ENCODE peak calls at places on chromosomes 2 and 18, in four cellular contexts. One of them, this sample, is unnamed.

GRCh38 chr2:31033032-31033431 is 105.2 kb downstream of the GALNT14 start:
- DNase-seq in dorsolateral prefrontal cortex: no peak
- DNase-seq in GM12864: no peak
- DNase-seq in cardiac muscle cell: no peak
- DNase-seq in this sample: no peak

GRCh38 chr2:234437642-234438321 is 59.1 kb downstream of the ARL4C start:
- DNase-seq in dorsolateral prefrontal cortex: peak
- DNase-seq in GM12864: no peak
- DNase-seq in cardiac muscle cell: no peak
- DNase-seq in this sample: no peak

GRCh38 chr2:15425707-15426106 is 135.4 kb downstream of the NBAS start:
- DNase-seq in dorsolateral prefrontal cortex: no peak
- DNase-seq in GM12864: no peak
- DNase-seq in cardiac muscle cell: no peak
- DNase-seq in this sample: no peak

GRCh38 chr2:6139142-6139541 is 447.0 kb downstream of the SOX11 start:
- DNase-seq in dorsolateral prefrontal cortex: no peak
- DNase-seq in GM12864: no peak
- DNase-seq in cardiac muscle cell: no peak
- DNase-seq in this sample: no peak

GRCh38 chr2:230715201-230715600 is 2.6 kb downstream of the CAB39 start:
- DNase-seq in dorsolateral prefrontal cortex: no peak
- DNase-seq in GM12864: no peak
- DNase-seq in cardiac muscle cell: peak
- DNase-seq in this sample: no peak

GRCh38 chr2:182767578-182767977 is 51.5 kb downstream of the DNAJC10 start:
- DNase-seq in dorsolateral prefrontal cortex: no peak
- DNase-seq in GM12864: no peak
- DNase-seq in cardiac muscle cell: peak
- DNase-seq in this sample: no peak

GRCh38 chr2:162623888-162624287 is 214.7 kb downstream of the KCNH7 start:
- DNase-seq in dorsolateral prefrontal cortex: no peak
- DNase-seq in GM12864: no peak
- DNase-seq in cardiac muscle cell: no peak
- DNase-seq in this sample: no peak

GRCh38 chr2:40282428-40282827 is 169.5 kb downstream of the SLC8A1 start:
- DNase-seq in dorsolateral prefrontal cortex: no peak
- DNase-seq in GM12864: no peak
- DNase-seq in cardiac muscle cell: peak
- DNase-seq in this sample: no peak

GRCh38 chr2:72963423-72964145 is 46.3 kb downstream of the EMX1 start:
- DNase-seq in dorsolateral prefrontal cortex: no peak
- DNase-seq in GM12864: no peak
- DNase-seq in cardiac muscle cell: peak
- DNase-seq in this sample: no peak

GRCh38 chr2:134365356-134365755 is 111.5 kb downstream of the MGAT5 start:
- DNase-seq in dorsolateral prefrontal cortex: no peak
- DNase-seq in GM12864: no peak
- DNase-seq in cardiac muscle cell: no peak
- DNase-seq in this sample: no peak

GRCh38 chr2:35548171-35548570 is 807.4 kb upstream of the CRIM1 start:
- DNase-seq in dorsolateral prefrontal cortex: no peak
- DNase-seq in GM12864: no peak
- DNase-seq in cardiac muscle cell: no peak
- DNase-seq in this sample: no peak

GRCh38 chr2:4091869-4092268 is 388.5 kb downstream of the DCDC2C start:
- DNase-seq in dorsolateral prefrontal cortex: no peak
- DNase-seq in GM12864: no peak
- DNase-seq in cardiac muscle cell: no peak
- DNase-seq in this sample: no peak

GRCh38 chr18:48942554-48943261 is 8.1 kb downstream of the SMAD7 start:
- DNase-seq in dorsolateral prefrontal cortex: no peak
- DNase-seq in GM12864: no peak
- DNase-seq in cardiac muscle cell: peak
- DNase-seq in this sample: no peak

GRCh38 chr2:143525006-143525405 is 395.8 kb downstream of the ARHGAP15 start:
- DNase-seq in dorsolateral prefrontal cortex: no peak
- DNase-seq in GM12864: no peak
- DNase-seq in cardiac muscle cell: peak
- DNase-seq in this sample: no peak

GRCh38 chr2:63790491-63790890 is 51.2 kb upstream of the UGP2 start:
- DNase-seq in dorsolateral prefrontal cortex: no peak
- DNase-seq in GM12864: no peak
- DNase-seq in cardiac muscle cell: peak
- DNase-seq in this sample: no peak

GRCh38 chr2:191351921-191352320 is 106.7 kb downstream of the MYO1B start:
- DNase-seq in dorsolateral prefrontal cortex: no peak
- DNase-seq in GM12864: no peak
- DNase-seq in cardiac muscle cell: no peak
- DNase-seq in this sample: no peak

GRCh38 chr2:38771632-38772031 is 6.4 kb upstream of the GEMIN6 start:
- DNase-seq in dorsolateral prefrontal cortex: no peak
- DNase-seq in GM12864: no peak
- DNase-seq in cardiac muscle cell: peak
- DNase-seq in this sample: no peak

GRCh38 chr2:95695613-95696012 is 103.8 kb downstream of the TRIM43 start:
- DNase-seq in dorsolateral prefrontal cortex: no peak
- DNase-seq in GM12864: no peak
- DNase-seq in cardiac muscle cell: peak
- DNase-seq in this sample: no peak

GRCh38 chr2:176118606-176119370 is 2.2 kb downstream of the HOXD10 start:
- DNase-seq in dorsolateral prefrontal cortex: no peak
- DNase-seq in GM12864: no peak
- DNase-seq in cardiac muscle cell: no peak
- DNase-seq in this sample: no peak

GRCh38 chr18:58222439-58223125 is 178.6 kb downstream of the NEDD4L start:
- DNase-seq in dorsolateral prefrontal cortex: no peak
- DNase-seq in GM12864: no peak
- DNase-seq in cardiac muscle cell: no peak
- DNase-seq in this sample: no peak

GRCh38 chr2:100548771-100549170 is 14.0 kb upstream of the PDCL3 start:
- DNase-seq in dorsolateral prefrontal cortex: no peak
- DNase-seq in GM12864: no peak
- DNase-seq in cardiac muscle cell: no peak
- DNase-seq in this sample: no peak

GRCh38 chr2:217414429-217414828 is 554.6 kb upstream of the TNP1 start:
- DNase-seq in dorsolateral prefrontal cortex: no peak
- DNase-seq in GM12864: no peak
- DNase-seq in cardiac muscle cell: no peak
- DNase-seq in this sample: no peak

GRCh38 chr2:96342085-96342484 is 6.5 kb downstream of the NCAPH start:
- DNase-seq in dorsolateral prefrontal cortex: no peak
- DNase-seq in GM12864: no peak
- DNase-seq in cardiac muscle cell: peak
- DNase-seq in this sample: no peak

GRCh38 chr18:56470679-56471345 is 167.6 kb downstream of the TXNL1 start:
- DNase-seq in dorsolateral prefrontal cortex: no peak
- DNase-seq in GM12864: no peak
- DNase-seq in cardiac muscle cell: no peak
- DNase-seq in this sample: no peak

GRCh38 chr2:233007739-233008138 is 5.3 kb downstream of the NGEF start:
- DNase-seq in dorsolateral prefrontal cortex: no peak
- DNase-seq in GM12864: no peak
- DNase-seq in cardiac muscle cell: no peak
- DNase-seq in this sample: no peak

GRCh38 chr2:207054521-207054920 is 111.2 kb downstream of the KLF7 start:
- DNase-seq in dorsolateral prefrontal cortex: no peak
- DNase-seq in GM12864: no peak
- DNase-seq in cardiac muscle cell: no peak
- DNase-seq in this sample: no peak

GRCh38 chr18:54387631-54388030 is 29.9 kb downstream of the C18orf54 start:
- DNase-seq in dorsolateral prefrontal cortex: no peak
- DNase-seq in GM12864: no peak
- DNase-seq in cardiac muscle cell: no peak
- DNase-seq in this sample: no peak

GRCh38 chr2:227404575-227404974 is 16.8 kb upstream of the SCYGR1 start:
- DNase-seq in dorsolateral prefrontal cortex: no peak
- DNase-seq in GM12864: no peak
- DNase-seq in cardiac muscle cell: no peak
- DNase-seq in this sample: no peak

GRCh38 chr2:48601349-48601748 is 16.3 kb upstream of the GTF2A1L start:
- DNase-seq in dorsolateral prefrontal cortex: no peak
- DNase-seq in GM12864: no peak
- DNase-seq in cardiac muscle cell: peak
- DNase-seq in this sample: no peak
- TF ChIP-seq CTCF in dorsolateral prefrontal cortex: peak
- TF ChIP-seq CTCF in GM12864: peak
- TF ChIP-seq CTCF in cardiac muscle cell: peak
- TF ChIP-seq CTCF in this sample: no peak

GRCh38 chr2:236176417-236176816 is 8.2 kb upstream of the GBX2 start:
- DNase-seq in dorsolateral prefrontal cortex: no peak
- DNase-seq in GM12864: no peak
- DNase-seq in cardiac muscle cell: peak
- DNase-seq in this sample: no peak

GRCh38 chr2:236178921-236179652 is 10.9 kb upstream of the GBX2 start:
- DNase-seq in dorsolateral prefrontal cortex: no peak
- DNase-seq in GM12864: no peak
- DNase-seq in cardiac muscle cell: no peak
- DNase-seq in this sample: no peak

GRCh38 chr2:236176951-236177350 is 8.8 kb upstream of the GBX2 start:
- DNase-seq in dorsolateral prefrontal cortex: no peak
- DNase-seq in GM12864: no peak
- DNase-seq in cardiac muscle cell: no peak
- DNase-seq in this sample: no peak

GRCh38 chr2:236177967-236178909 is 10.1 kb upstream of the GBX2 start:
- DNase-seq in dorsolateral prefrontal cortex: peak
- DNase-seq in GM12864: no peak
- DNase-seq in cardiac muscle cell: peak
- DNase-seq in this sample: peak

DNA sequence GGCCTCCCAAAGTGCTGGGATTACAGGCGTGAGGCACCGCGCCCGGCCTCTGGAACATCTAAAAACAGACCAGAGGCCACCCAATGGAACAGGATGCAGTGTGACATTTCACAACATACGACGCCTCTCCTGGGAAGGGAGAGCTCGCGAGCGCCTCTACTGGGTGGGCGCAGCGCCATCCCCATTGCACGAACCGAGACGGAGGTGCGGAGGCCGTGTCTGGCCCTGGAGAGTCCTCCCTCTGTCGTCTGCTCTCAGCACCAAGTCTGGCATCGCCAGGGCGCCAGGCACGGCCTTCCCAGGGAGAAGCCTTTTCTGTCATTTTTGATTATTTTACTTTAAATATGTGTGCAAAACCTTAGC is 9.4 kb upstream of the GBX2 start:
- DNase-seq in dorsolateral prefrontal cortex: no peak
- DNase-seq in GM12864: no peak
- DNase-seq in cardiac muscle cell: peak
- DNase-seq in this sample: no peak
- TF ChIP-seq CTCF in dorsolateral prefrontal cortex: no peak
- TF ChIP-seq CTCF in GM12864: peak
- TF ChIP-seq CTCF in cardiac muscle cell: no peak
- TF ChIP-seq CTCF in this sample: no peak

DNA sequence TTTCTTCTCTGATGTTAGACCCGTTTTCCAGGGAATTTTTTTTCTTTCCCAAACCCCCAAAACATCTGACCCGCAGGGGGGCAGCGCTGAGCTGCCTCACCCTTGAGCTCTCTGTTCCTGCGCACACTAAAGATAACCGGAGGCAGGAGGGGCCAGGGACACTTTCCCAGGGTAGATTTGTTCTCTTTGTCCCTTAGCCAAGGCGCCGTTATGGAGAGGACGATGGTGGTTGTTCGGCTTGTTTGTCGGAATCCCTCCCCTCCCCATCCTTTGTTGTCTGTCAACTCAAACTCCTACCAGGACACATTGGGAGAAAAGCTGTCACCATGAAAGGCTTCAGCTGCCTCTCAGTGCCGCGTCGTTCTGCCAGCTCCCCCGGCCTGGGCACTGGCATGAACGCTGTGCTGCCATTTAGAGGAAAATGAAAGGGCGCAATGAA is 62.3 kb downstream of the RND3 start:
- DNase-seq in dorsolateral prefrontal cortex: no peak
- DNase-seq in GM12864: no peak
- DNase-seq in cardiac muscle cell: peak
- DNase-seq in this sample: no peak
- TF ChIP-seq CTCF in dorsolateral prefrontal cortex: peak
- TF ChIP-seq CTCF in GM12864: peak
- TF ChIP-seq CTCF in cardiac muscle cell: peak
- TF ChIP-seq CTCF in this sample: no peak

GRCh38 chr18:829432-829831 is 17.4 kb upstream of the YES1 start:
- DNase-seq in dorsolateral prefrontal cortex: no peak
- DNase-seq in GM12864: no peak
- DNase-seq in cardiac muscle cell: no peak
- DNase-seq in this sample: no peak

GRCh38 chr18:833197-833596 is 21.2 kb upstream of the YES1 start:
- DNase-seq in dorsolateral prefrontal cortex: no peak
- DNase-seq in GM12864: no peak
- DNase-seq in cardiac muscle cell: no peak
- DNase-seq in this sample: no peak

GRCh38 chr18:830315-830901 is 18.4 kb upstream of the YES1 start:
- DNase-seq in dorsolateral prefrontal cortex: no peak
- DNase-seq in GM12864: no peak
- DNase-seq in cardiac muscle cell: peak
- DNase-seq in this sample: no peak

GRCh38 chr18:834086-834720 is 22.2 kb upstream of the YES1 start:
- DNase-seq in dorsolateral prefrontal cortex: no peak
- DNase-seq in GM12864: no peak
- DNase-seq in cardiac muscle cell: no peak
- DNase-seq in this sample: no peak

GRCh38 chr18:832085-832681 is 20.1 kb upstream of the YES1 start:
- DNase-seq in dorsolateral prefrontal cortex: no peak
- DNase-seq in GM12864: no peak
- DNase-seq in cardiac muscle cell: no peak
- DNase-seq in this sample: no peak
- TF ChIP-seq CTCF in dorsolateral prefrontal cortex: no peak
- TF ChIP-seq CTCF in GM12864: no peak
- TF ChIP-seq CTCF in cardiac muscle cell: no peak
- TF ChIP-seq CTCF in this sample: no peak

GRCh38 chr2:70554338-70554892 is 789 bp upstream of the TGFA start:
- DNase-seq in dorsolateral prefrontal cortex: no peak
- DNase-seq in GM12864: no peak
- DNase-seq in cardiac muscle cell: no peak
- DNase-seq in this sample: no peak
- TF ChIP-seq CTCF in dorsolateral prefrontal cortex: peak
- TF ChIP-seq CTCF in GM12864: no peak
- TF ChIP-seq CTCF in cardiac muscle cell: no peak
- TF ChIP-seq CTCF in this sample: peak